ENCODE peak calls at places on chromosomes 7 and 10, in eight cellular contexts. C is MCF 10A, Y is GM23338, N is left ventricle myocardium inferior, U is PC-3, L is endothelial cell, P is thoracic aorta, S is heart right ventricle. B is an unnamed sample.

GRCh38 chr7:157565201-157565626 is 228.4 kb downstream of the DNAJB6 start:
- DNase-seq in N (no peak), U (peak), P (no peak), Y (no peak), C (peak), S (no peak), L (no peak), B (no peak)

GRCh38 chr10:124894569-124895215 is 47.2 kb upstream of the ZRANB1 start:
- DNase-seq in U (no peak), C (no peak), Y (no peak), S (no peak), N (no peak), L (no peak), P (no peak), B (no peak)

GRCh38 chr7:50721661-50722259 is 60.9 kb downstream of the GRB10 start:
- DNase-seq in N (peak), L (no peak), S (no peak), U (no peak), Y (no peak), C (peak), P (no peak), B (no peak)

GRCh38 chr7:6159524-6160011 is 112.9 kb downstream of the CYTH3 start:
- DNase-seq in Y (no peak), S (no peak), L (no peak), P (no peak), N (no peak), U (no peak), C (no peak), B (no peak)

GRCh38 chr7:70360557-70360956 is 762.3 kb downstream of the AUTS2 start:
- DNase-seq in U (no peak), P (no peak), L (no peak), Y (no peak), C (no peak), N (no peak), S (no peak), B (no peak)

GRCh38 chr7:35630573-35630972 is 64.4 kb downstream of the HERPUD2 start:
- DNase-seq in S (no peak), C (peak), Y (no peak), U (peak), P (no peak), L (no peak), N (no peak), B (peak)

GRCh38 chr7:92691578-92691977 is 101.4 kb upstream of the FAM133B start:
- DNase-seq in C (peak), L (peak), S (no peak), Y (peak), U (peak), P (no peak), N (no peak), B (peak)

GRCh38 chr10:33743429-33743857 is 409.0 kb upstream of the NRP1 start:
- DNase-seq in N (no peak), C (no peak), U (no peak), S (no peak), Y (no peak), P (no peak), L (no peak), B (no peak)

GRCh38 chr7:11458736-11459483 is 373.1 kb downstream of the THSD7A start:
- DNase-seq in P (no peak), U (peak), C (peak), N (no peak), S (no peak), Y (no peak), L (no peak), B (no peak)

GRCh38 chr7:130351664-130352015 is 7.0 kb downstream of the CPA5 start:
- DNase-seq in Y (no peak), L (no peak), C (no peak), U (no peak), N (no peak), P (no peak), S (no peak), B (no peak)

GRCh38 chr10:72792288-72792687 is 100.3 kb downstream of the MCU start:
- DNase-seq in S (no peak), U (peak), Y (peak), P (no peak), N (no peak), L (no peak), C (no peak), B (no peak)

GRCh38 chr7:32266932-32267475 is 196.8 kb upstream of the PDE1C start:
- DNase-seq in Y (peak), C (no peak), N (no peak), P (no peak), U (no peak), L (no peak), S (no peak), B (no peak)

GRCh38 chr10:78255214-78255613 is 221.6 kb downstream of the RPS24 start:
- DNase-seq in U (peak), C (no peak), L (no peak), N (no peak), P (no peak), S (no peak), Y (no peak), B (no peak)

GRCh38 chr7:44488955-44489354 is 1.5 kb downstream of the NUDCD3 start:
- DNase-seq in S (no peak), P (no peak), L (no peak), U (no peak), N (no peak), Y (no peak), C (no peak), B (no peak)

GRCh38 chr7:84654287-84654686 is 459.7 kb upstream of the SEMA3A start:
- DNase-seq in P (no peak), U (no peak), L (no peak), Y (no peak), S (no peak), N (no peak), C (no peak), B (no peak)
- TF ChIP-seq CTCF in P (no peak), U (no peak), L (no peak), Y (no peak), S (no peak), N (no peak), C (no peak), B (no peak)

DNA sequence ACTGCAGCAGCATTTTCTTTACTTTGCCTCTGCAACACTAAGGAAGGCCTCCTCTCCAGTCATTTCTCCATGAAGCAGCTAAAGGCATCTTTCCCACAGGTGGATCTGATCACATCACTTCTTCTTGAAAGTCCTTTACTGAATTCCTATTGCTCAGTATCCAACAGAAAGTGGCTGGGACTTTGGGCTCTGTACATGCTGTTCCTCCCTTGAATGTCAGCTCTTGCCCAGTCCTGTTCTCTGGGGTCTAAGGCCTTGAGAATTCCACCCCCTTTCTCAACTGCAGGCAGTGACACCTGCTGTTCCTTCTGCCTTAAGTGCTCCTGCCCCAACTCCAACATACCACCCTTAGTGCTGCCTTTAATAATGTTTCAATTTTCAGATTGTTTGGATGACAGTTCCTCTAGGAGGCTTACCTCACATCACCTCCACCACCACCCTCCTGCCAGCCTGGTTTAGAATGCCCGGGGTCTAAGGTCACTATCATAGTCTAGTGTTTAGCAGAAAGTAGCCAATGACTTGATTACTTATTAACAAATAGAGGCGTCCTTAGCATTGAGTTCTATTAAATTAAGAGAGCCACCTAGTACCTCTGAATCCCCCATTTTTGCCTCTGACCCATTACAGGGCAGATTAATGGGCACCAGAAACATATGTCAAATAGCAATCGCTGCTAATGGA is 11.5 kb downstream of the INHBA start:
- DNase-seq in L (no peak), S (no peak), Y (no peak), U (no peak), C (no peak), P (no peak), N (no peak), B (no peak)
- TF ChIP-seq CTCF in L (no peak), S (no peak), Y (no peak), U (no peak), C (no peak), P (no peak), N (no peak), B (no peak)

DNA sequence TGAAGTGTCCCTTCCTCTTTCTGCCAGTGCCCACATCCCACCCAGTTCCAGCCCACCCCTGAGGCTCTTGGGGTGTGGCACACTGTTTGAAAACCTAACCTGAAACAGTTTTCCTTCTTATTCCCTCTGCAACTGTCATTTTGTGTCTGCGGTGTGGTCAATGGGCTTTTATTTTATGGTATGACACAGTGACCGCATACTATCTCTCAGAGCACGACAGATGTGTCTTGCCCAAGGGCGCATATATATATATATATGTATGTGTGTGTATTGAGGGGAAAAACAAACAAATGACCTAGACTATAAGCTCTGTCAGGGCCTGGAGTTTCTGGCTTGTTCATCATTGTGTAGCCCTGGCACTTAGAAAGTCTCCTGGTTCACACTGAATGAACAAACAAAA is 198.2 kb downstream of the SNX10 start:
- DNase-seq in Y (no peak), C (no peak), U (peak), P (no peak), N (no peak), S (no peak), L (no peak), B (no peak)
- TF ChIP-seq CTCF in Y (no peak), C (no peak), U (no peak), P (no peak), N (no peak), S (no peak), L (no peak), B (no peak)

DNA sequence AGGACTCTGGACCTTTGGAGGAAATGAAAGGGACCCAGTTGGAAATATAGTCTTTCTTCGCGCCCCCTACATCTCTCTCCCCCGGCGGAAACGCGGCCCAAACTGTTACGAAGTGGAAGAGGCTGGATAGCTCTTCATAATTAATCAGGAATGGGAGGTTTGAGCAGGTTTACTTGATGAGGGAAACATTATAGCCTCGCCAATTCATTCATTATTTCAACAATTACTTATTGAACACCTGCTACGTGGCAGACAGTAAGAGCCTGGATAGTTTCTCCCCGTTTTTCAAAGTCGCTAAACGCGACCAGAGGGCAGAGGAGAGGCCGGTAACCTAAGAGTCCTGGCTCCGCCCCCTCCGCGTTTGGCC is 210 bp upstream of the FBXL15 start:
- DNase-seq in P (no peak), C (no peak), Y (peak), L (no peak), U (peak), N (no peak), S (no peak), B (no peak)
- TF ChIP-seq CTCF in P (no peak), C (no peak), Y (no peak), L (no peak), U (no peak), N (no peak), S (no peak), B (no peak)

B was measured in HFFc6.